ENCODE peak calls at places on chromosomes 3 and 15, in six cellular contexts. U is IMR-90, E is SJSA1, M is A549, D is MM.1S, S is breast epithelium. K is an unnamed sample. For H3K4me1, the result is how much of the 10 kb centered on the place peaks cover.

GRCh38 chr3:145776782-145777408 is 384.1 kb downstream of the PLOD2 start:
- DNase-seq in U (peak), E (no peak), M (peak), D (peak), S (no peak), K (peak)

GRCh38 chr3:87227835-87228144 is 681 bp downstream of the CHMP2B start:
- DNase-seq in U (peak), E (no peak), M (no peak), D (no peak), S (no peak), K (no peak)

GRCh38 chr15:92538115-92538514 is 117.5 kb downstream of the FAM174B start:
- DNase-seq in U (no peak), E (no peak), M (no peak), D (no peak), S (no peak), K (no peak)

GRCh38 chr15:41894791-41895463 is 1.1 kb upstream of the SPTBN5 start:
- DNase-seq in U (peak), E (peak), M (no peak), D (no peak), S (peak), K (peak)

GRCh38 chr3:173912126-173912525 is 514.6 kb downstream of the NLGN1 start:
- DNase-seq in U (peak), E (no peak), M (no peak), D (no peak), S (no peak), K (no peak)

GRCh38 chr3:98921957-98922356 is 20.5 kb upstream of the DCBLD2 start:
- DNase-seq in U (no peak), E (no peak), M (no peak), D (no peak), S (no peak), K (no peak)

GRCh38 chr3:4030567-4030966 is 231.3 kb downstream of the LRRN1 start:
- DNase-seq in U (no peak), E (no peak), M (no peak), D (no peak), S (no peak), K (no peak)

GRCh38 chr15:27468151-27468556 is 497.2 kb downstream of the GABRG3 start:
- DNase-seq in U (no peak), E (no peak), M (no peak), D (no peak), S (no peak), K (no peak)

GRCh38 chr15:63446260-63446659 is 58.1 kb upstream of the USP3 start:
- DNase-seq in U (no peak), E (no peak), M (no peak), D (no peak), S (no peak), K (no peak)

GRCh38 chr15:68616397-68616796 is 37.6 kb downstream of the CORO2B start:
- DNase-seq in U (no peak), E (no peak), M (no peak), D (no peak), S (no peak), K (no peak)

GRCh38 chr3:111311709-111312235 is 230.2 kb upstream of the CD96 start:
- DNase-seq in U (peak), E (no peak), M (no peak), D (peak), S (no peak), K (no peak)

GRCh38 chr3:156638271-156638670 is 36.1 kb upstream of the TIPARP start:
- DNase-seq in U (no peak), E (no peak), M (no peak), D (no peak), S (no peak), K (no peak)

GRCh38 chr15:94174399-94174802 is 57.0 kb upstream of the MCTP2 start:
- DNase-seq in U (peak), E (peak), M (no peak), D (no peak), S (no peak), K (no peak)

GRCh38 chr15:78146437-78147154 is 2.6 kb upstream of the IDH3A start:
- DNase-seq in U (no peak), E (no peak), M (no peak), D (no peak), S (no peak), K (peak)

GRCh38 chr3:13209334-13209733 is 136.1 kb upstream of the IQSEC1 start:
- DNase-seq in U (no peak), E (no peak), M (no peak), D (no peak), S (no peak), K (no peak)

GRCh38 chr3:53994986-53995385 is 103.3 kb upstream of the SELENOK start:
- DNase-seq in U (no peak), E (no peak), M (no peak), D (no peak), S (no peak), K (no peak)

GRCh38 chr3:105187340-105187739 is 179.4 kb upstream of the ALCAM start:
- DNase-seq in U (peak), E (no peak), M (no peak), D (no peak), S (no peak), K (no peak)

GRCh38 chr3:81643721-81644120 is 117.7 kb downstream of the GBE1 start:
- DNase-seq in U (peak), E (no peak), M (no peak), D (no peak), S (no peak), K (no peak)

GRCh38 chr3:145623349-145623748 is 537.6 kb downstream of the PLOD2 start:
- DNase-seq in U (no peak), E (no peak), M (no peak), D (no peak), S (no peak), K (no peak)

GRCh38 chr3:16377196-16377595 is 112.2 kb downstream of the OXNAD1 start:
- DNase-seq in U (no peak), E (no peak), M (no peak), D (peak), S (no peak), K (no peak)

GRCh38 chr3:126461450-126462070 is 14.1 kb downstream of the ZXDC start:
- DNase-seq in U (no peak), E (no peak), M (no peak), D (no peak), S (no peak), K (no peak)

GRCh38 chr3:50323092-50323600 is 601 bp upstream of the HYAL2 start:
- DNase-seq in U (no peak), E (no peak), M (no peak), D (no peak), S (no peak), K (no peak)
- H3K4me1 ChIP-seq in U (under half), E (under half), M (under half), D (under half), S (under half), K (half or more)

DNA sequence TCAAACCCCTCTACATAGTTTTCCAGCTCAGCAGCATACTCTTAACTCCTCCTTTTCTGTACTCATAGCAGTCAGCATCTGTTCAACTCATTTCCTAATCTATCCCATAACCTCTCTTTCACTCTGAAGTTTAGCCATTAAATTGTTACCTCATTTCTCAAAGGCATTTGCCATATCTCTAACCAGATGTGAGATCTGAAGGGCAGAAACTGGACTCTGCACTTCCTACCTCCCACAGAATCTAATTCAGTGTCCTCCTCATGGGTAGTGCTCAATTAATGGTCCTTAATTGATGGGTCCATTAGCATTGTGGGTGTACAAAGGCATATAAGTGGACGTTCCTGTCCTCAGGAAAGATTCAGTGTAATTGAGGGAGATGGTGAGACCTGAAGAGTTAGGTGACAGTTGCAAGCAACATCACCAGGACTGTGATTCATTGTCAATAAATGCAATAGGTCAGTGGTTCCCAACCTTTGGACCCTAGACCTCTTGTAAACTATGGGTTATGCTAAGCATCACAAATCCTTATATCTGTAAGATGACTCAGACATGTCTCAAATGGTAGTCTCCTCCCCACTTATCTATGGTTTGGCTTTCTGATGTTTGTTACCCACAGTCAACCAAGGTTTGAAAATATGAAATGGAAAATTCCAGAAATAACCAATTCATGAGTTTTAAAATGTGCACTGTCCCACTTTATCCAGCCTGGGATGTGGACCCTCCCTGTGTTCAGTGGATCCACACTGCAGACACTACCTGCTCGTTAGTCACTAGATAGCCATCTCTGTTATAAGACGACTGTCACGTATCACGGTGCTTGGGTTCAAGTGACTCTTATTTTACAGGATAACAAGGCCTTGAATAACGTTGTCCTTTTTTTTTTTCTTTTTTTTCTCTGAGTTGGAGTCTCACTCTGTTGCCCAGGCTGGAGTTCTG is 25.0 kb upstream of the UACA start:
- DNase-seq in U (peak), E (no peak), M (peak), D (no peak), S (no peak), K (no peak)
- H3K4me1 ChIP-seq in U (under half), E (under half), M (half or more), D (under half), S (under half), K (under half)

DNA sequence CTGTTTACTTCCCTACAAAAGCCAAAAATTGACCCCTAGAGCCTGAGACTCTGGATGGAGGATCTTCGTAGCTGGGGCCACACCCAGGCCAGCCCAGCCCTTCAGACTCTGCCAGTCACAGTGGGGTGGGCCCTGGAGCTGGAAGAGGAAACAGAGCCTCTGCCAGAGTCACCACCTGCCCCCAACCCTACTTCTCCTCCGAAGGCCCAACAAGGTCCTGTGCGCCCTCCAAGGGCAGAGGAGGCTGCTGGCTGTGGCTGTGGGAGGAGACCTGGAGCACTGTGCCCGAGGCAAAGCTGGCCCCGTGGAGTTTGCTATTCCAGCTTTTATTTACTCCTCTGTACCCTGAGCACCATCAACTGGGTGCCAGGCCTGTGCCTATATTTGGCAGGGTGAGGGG is 19.0 kb downstream of the CISH start:
- DNase-seq in U (no peak), E (no peak), M (no peak), D (no peak), S (no peak), K (no peak)
- H3K4me1 ChIP-seq in U (under half), E (under half), M (under half), D (under half), S (under half), K (half or more)

GRCh38 chr3:66463734-66464511 is 36.9 kb downstream of the LRIG1 start:
- DNase-seq in U (no peak), E (no peak), M (no peak), D (no peak), S (no peak), K (no peak)
- H3K4me1 ChIP-seq in U (under half), E (under half), M (under half), D (under half), S (under half), K (half or more)

DNA sequence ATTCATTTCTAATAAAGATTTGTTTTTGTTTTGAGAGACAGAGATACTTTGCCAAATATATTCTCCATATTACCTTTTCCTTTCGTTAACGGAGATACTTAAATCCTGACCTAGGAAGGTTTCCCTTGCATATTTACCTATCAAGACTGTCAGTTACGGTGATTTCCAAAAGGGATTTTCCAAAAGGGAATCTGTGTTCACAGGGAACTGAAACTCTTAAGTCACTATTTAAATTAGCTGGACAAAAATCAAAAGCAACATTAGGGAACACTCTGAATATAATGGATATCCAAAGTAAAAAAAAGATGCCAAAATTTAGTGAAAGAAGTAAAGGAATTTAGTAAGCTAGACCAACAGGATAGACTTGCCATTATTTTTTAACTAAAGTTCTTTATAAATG is 576 bp downstream of the LRRFIP2 start:
- DNase-seq in U (no peak), E (no peak), M (no peak), D (no peak), S (no peak), K (no peak)
- H3K4me1 ChIP-seq in U (under half), E (under half), M (under half), D (under half), S (under half), K (under half)

DNA sequence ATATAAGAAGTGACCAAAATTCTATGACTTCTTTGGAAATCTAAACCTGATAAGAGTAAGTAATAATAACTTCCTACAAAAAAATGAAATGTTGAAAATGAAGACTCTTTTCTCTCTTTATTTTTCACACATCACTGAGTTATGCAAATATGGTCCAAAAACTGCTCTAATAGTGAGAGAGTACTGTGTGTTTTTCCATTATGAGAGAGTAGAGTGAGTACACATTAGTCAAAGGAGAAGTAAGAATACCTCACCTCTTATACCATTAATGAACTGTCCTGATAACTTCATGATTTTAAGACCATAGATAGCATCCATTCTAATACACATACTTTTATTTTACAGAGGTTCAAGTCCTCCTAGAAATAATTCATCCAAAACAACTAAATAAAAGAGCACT is 1310.2 kb downstream of the SI start:
- DNase-seq in U (no peak), E (no peak), M (no peak), D (no peak), S (no peak), K (no peak)
- H3K4me1 ChIP-seq in U (under half), E (under half), M (under half), D (under half), S (under half), K (under half)

DNA sequence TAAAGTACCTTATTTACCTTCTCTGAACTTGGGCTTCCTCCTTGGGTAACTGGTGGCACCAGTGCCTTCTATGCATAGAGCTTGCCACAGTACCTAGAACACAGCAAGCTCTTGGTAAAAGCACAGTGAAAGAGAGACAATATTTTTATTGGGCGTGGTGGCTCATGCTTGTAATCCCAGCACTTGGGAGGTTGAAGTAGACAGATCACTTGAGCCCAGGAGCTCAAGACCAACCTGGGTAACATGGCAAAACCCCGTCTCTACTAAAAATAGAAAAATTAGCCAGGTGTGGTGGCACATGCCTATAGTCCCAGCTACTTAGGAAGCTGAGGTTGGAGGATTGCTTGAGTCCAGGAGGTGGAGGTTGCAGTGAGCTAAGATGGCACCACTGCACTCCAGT is 285.1 kb downstream of the PTPRG start:
- DNase-seq in U (no peak), E (no peak), M (no peak), D (no peak), S (no peak), K (no peak)
- H3K4me1 ChIP-seq in U (under half), E (under half), M (under half), D (under half), S (under half), K (under half)

DNA sequence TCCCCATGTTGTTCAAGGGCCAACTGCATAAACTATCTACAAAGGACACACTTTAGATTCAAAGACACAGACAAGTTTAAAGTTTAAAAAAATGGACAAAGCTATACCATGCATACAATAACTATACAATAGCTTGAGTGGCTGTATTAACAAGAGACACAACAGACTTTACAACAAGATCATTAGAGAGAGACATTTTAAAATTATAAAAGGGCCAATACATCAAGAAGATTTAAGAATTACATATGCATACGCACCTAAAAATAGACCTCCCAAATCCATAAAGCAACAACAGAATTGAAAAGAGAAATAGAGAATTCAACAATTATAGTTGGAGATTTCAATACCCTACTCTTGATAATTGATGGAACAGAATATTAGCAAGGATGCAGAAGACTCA is 79.4 kb downstream of the XXYLT1 start:
- DNase-seq in U (no peak), E (no peak), M (no peak), D (no peak), S (no peak), K (no peak)
- H3K4me1 ChIP-seq in U (under half), E (under half), M (under half), D (under half), S (under half), K (under half)

DNA sequence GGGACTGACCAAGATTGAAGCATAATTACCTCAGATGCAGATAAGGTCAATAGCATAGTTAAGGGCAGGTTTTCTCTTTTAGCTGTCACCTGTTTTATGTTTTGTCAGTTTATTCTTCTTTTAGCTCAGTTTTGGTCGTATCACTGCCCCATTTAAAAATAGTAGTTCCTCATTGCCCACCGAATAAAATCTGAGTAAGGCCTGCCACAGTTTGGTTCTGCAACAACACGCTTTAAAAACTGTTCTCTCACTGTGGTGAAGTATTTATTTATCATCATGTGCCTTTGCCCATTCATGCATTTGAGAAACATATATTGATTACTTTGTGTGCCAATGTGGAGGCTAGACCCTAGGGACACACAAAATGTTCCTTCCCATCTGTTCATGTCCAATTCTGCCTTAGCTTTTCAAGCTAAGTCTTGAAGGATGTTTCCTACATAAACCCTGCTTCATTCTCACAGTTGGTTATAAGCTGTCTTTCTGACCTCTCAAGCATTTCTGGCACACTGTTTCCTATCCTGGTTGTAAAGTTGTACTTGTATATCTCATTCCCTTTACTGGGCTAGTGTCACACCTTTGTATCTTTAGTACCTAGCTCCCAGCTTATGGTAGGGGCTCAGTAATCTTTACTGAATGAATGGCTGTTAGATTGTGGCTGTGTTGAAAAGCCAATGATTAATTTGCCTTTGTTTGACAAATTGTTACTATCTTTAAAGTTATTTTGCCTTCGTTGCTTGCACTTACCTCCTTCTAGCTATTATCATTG is 23.9 kb downstream of the AKAP13 start:
- DNase-seq in U (no peak), E (no peak), M (no peak), D (no peak), S (no peak), K (no peak)
- H3K4me1 ChIP-seq in U (under half), E (half or more), M (half or more), D (under half), S (under half), K (under half)

DNA sequence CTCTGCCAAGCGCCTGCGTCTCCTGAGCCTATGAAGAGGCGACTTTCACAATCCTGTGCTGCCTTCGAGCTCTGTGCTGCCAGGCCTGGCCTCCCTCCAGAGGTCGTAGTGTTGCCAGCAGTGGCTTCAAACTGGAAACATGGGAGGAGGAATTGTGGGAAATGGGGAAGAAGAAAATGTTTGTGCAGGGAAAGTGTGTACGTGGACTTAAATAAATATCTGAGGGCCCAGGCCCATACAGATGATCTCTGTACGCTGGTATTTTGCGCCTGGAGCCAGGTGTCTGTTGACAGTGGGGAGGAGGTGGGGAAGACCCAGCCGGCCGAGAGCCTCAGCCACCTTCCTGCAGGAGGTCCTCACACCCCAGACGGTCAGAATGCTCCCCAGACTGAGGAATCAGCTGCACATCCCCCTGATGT is 44.6 kb downstream of the ZBTB38 start:
- DNase-seq in U (peak), E (peak), M (no peak), D (peak), S (peak), K (peak)
- H3K4me1 ChIP-seq in U (under half), E (half or more), M (half or more), D (half or more), S (under half), K (half or more)